ENCODE peak calls at places on chromosomes 3 and 15, in six cellular contexts. One of them, this sample, is unnamed.

GRCh38 chr3:177340243-177340830 is 143.1 kb upstream of the TBL1XR1 start:
- DNase-seq in prostate gland: no peak
- DNase-seq in IMR-90: no peak
- DNase-seq in OCI-LY7: no peak
- DNase-seq in stomach: no peak
- DNase-seq in neural progenitor cell: no peak
- DNase-seq in this sample: no peak

GRCh38 chr3:27721717-27722564 is at the start of gene EOMES:
- DNase-seq in neural progenitor cell: peak
- DNase-seq in stomach: peak
- DNase-seq in IMR-90: no peak
- DNase-seq in OCI-LY7: peak
- DNase-seq in prostate gland: no peak
- DNase-seq in this sample: no peak

GRCh38 chr15:87597346-87598052 is 659.0 kb downstream of the NTRK3 start:
- DNase-seq in neural progenitor cell: no peak
- DNase-seq in IMR-90: no peak
- DNase-seq in stomach: no peak
- DNase-seq in prostate gland: no peak
- DNase-seq in OCI-LY7: peak
- DNase-seq in this sample: no peak

GRCh38 chr3:135965506-135966348 is at the start of gene PPP2R3A:
- DNase-seq in stomach: peak
- DNase-seq in prostate gland: peak
- DNase-seq in IMR-90: peak
- DNase-seq in OCI-LY7: peak
- DNase-seq in neural progenitor cell: peak
- DNase-seq in this sample: peak

GRCh38 chr3:169777822-169778221 is 4.6 kb downstream of the MYNN start:
- DNase-seq in neural progenitor cell: no peak
- DNase-seq in stomach: no peak
- DNase-seq in prostate gland: no peak
- DNase-seq in IMR-90: no peak
- DNase-seq in OCI-LY7: no peak
- DNase-seq in this sample: no peak

GRCh38 chr3:164408356-164408755 is 669.9 kb downstream of the SI start:
- DNase-seq in stomach: no peak
- DNase-seq in OCI-LY7: no peak
- DNase-seq in prostate gland: no peak
- DNase-seq in neural progenitor cell: no peak
- DNase-seq in IMR-90: no peak
- DNase-seq in this sample: no peak

GRCh38 chr15:73677146-73677607 is 7.0 kb upstream of the CD276 start:
- DNase-seq in neural progenitor cell: peak
- DNase-seq in OCI-LY7: peak
- DNase-seq in prostate gland: peak
- DNase-seq in IMR-90: peak
- DNase-seq in stomach: peak
- DNase-seq in this sample: no peak

GRCh38 chr3:194632983-194633348 is 253 bp downstream of the TMEM44 start:
- DNase-seq in OCI-LY7: no peak
- DNase-seq in neural progenitor cell: no peak
- DNase-seq in stomach: no peak
- DNase-seq in prostate gland: no peak
- DNase-seq in IMR-90: no peak
- DNase-seq in this sample: no peak

GRCh38 chr3:43773273-43774104 is 82.8 kb downstream of the ABHD5 start:
- DNase-seq in IMR-90: peak
- DNase-seq in prostate gland: no peak
- DNase-seq in OCI-LY7: no peak
- DNase-seq in neural progenitor cell: peak
- DNase-seq in stomach: peak
- DNase-seq in this sample: no peak

GRCh38 chr15:75025102-75025501 is 1.7 kb downstream of the PPCDC start:
- DNase-seq in stomach: no peak
- DNase-seq in neural progenitor cell: no peak
- DNase-seq in prostate gland: no peak
- DNase-seq in OCI-LY7: peak
- DNase-seq in IMR-90: no peak
- DNase-seq in this sample: no peak

GRCh38 chr15:90990446-90990845 is 3.9 kb downstream of the PRC1 start:
- DNase-seq in stomach: no peak
- DNase-seq in prostate gland: no peak
- DNase-seq in OCI-LY7: no peak
- DNase-seq in IMR-90: no peak
- DNase-seq in neural progenitor cell: no peak
- DNase-seq in this sample: no peak

GRCh38 chr15:66564136-66565041 is 1.4 kb downstream of the LCTL start:
- DNase-seq in OCI-LY7: no peak
- DNase-seq in stomach: no peak
- DNase-seq in IMR-90: no peak
- DNase-seq in prostate gland: no peak
- DNase-seq in neural progenitor cell: no peak
- DNase-seq in this sample: no peak

GRCh38 chr3:156677120-156677479 is 2.7 kb downstream of the TIPARP start:
- DNase-seq in neural progenitor cell: no peak
- DNase-seq in OCI-LY7: no peak
- DNase-seq in IMR-90: no peak
- DNase-seq in prostate gland: no peak
- DNase-seq in stomach: no peak
- DNase-seq in this sample: no peak
- H3K4me3 ChIP-seq in neural progenitor cell: no peak
- H3K4me3 ChIP-seq in OCI-LY7: peak
- H3K4me3 ChIP-seq in IMR-90: peak
- H3K4me3 ChIP-seq in prostate gland: peak
- H3K4me3 ChIP-seq in stomach: no peak
- H3K4me3 ChIP-seq in this sample: no peak

DNA sequence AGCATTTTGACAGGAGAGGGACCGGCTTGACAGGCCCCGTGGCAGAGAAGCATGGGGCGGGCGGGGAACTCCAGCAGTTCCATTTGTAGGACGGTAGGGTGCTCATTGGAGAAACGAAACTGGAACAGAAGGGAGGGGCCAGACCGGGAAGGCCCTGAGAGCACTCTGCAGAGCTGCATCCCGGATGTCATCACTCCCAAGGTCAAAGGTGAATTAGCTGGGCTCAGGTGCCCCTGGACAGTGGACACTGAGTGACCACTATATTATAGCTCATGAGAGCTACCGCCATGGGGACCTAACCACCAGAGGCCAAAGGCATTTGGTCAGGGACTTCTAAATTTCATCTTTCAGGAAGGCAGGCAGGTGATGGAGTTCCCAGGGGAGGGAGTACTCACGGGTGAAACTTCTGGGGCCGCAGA is 7.3 kb downstream of the CSRNP1 start:
- DNase-seq in neural progenitor cell: no peak
- DNase-seq in stomach: no peak
- DNase-seq in IMR-90: no peak
- DNase-seq in prostate gland: no peak
- DNase-seq in OCI-LY7: no peak
- DNase-seq in this sample: no peak
- H3K4me3 ChIP-seq in neural progenitor cell: no peak
- H3K4me3 ChIP-seq in stomach: no peak
- H3K4me3 ChIP-seq in IMR-90: no peak
- H3K4me3 ChIP-seq in prostate gland: no peak
- H3K4me3 ChIP-seq in OCI-LY7: peak
- H3K4me3 ChIP-seq in this sample: no peak

DNA sequence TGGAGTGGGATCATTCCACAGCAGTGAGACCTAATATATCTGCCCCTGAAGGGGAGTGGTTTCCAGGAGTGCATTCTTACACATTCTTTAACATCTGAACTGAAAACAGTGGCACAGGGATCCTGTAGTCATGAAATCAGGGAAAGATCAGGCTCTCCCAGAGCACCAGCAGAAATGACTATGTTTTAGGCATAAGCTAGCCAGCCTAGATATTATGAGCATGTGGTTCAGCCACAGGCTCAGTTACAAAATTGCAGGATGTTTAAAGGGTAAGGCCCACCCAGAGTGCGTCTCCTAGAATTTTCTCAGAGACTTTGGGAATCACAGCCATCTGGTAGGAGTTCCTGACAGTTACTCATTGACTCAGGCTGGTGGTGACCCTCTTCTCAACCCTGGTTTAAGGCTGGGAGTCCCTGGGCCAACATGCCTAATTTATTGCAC is 20.9 kb downstream of the FSTL1 start:
- DNase-seq in neural progenitor cell: no peak
- DNase-seq in OCI-LY7: no peak
- DNase-seq in prostate gland: no peak
- DNase-seq in stomach: no peak
- DNase-seq in IMR-90: peak
- DNase-seq in this sample: no peak
- H3K4me3 ChIP-seq in neural progenitor cell: no peak
- H3K4me3 ChIP-seq in OCI-LY7: no peak
- H3K4me3 ChIP-seq in prostate gland: no peak
- H3K4me3 ChIP-seq in stomach: no peak
- H3K4me3 ChIP-seq in IMR-90: no peak
- H3K4me3 ChIP-seq in this sample: no peak

DNA sequence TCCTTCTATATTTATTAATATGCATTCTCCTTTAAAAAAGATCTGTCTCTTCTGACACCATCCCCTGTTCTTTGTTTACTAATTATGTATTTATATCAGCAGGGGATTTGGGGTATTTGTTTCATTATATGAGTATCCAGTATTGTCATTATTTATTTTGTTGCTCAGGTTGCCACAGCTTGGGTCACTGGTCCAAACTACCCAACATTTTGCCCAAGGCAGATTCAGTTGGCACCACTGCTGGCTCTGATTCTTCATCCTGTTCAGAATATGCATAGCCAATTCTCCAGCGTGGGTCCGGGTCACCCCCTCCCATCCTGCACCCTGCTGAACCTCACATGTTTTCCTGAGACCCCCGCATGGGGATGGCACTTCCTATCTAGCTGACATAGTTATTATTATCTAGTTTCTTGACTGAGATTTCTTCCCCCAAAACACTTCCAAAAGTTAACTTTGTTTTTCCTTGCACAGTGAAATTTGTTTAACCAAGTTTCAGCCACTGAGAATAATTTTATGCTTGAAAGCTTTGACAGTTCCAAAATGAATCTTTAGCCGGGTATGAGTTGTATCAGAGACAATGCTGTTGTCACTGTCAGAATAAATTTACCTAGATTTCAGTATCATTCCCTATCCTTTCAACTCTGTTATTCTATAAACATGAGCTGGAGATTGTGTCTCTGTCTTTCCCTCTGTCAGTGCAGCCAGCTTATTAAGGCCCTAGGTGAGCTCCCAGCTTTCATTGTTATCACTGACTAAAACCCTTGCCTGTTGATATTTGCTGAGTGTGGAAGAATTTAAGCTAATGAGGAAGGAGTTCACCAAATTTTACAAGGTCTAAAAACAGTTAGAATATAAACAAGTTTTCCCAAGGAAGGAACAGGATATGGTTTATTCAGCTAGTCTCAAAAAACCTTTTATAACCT is 70.3 kb downstream of the TGFBR2 start:
- DNase-seq in prostate gland: no peak
- DNase-seq in IMR-90: no peak
- DNase-seq in stomach: no peak
- DNase-seq in neural progenitor cell: no peak
- DNase-seq in OCI-LY7: no peak
- DNase-seq in this sample: no peak
- H3K4me3 ChIP-seq in prostate gland: no peak
- H3K4me3 ChIP-seq in IMR-90: no peak
- H3K4me3 ChIP-seq in stomach: no peak
- H3K4me3 ChIP-seq in neural progenitor cell: no peak
- H3K4me3 ChIP-seq in OCI-LY7: no peak
- H3K4me3 ChIP-seq in this sample: no peak

GRCh38 chr3:67048716-67049076 is 50.6 kb downstream of the KBTBD8 start:
- DNase-seq in prostate gland: no peak
- DNase-seq in neural progenitor cell: no peak
- DNase-seq in OCI-LY7: peak
- DNase-seq in IMR-90: no peak
- DNase-seq in stomach: no peak
- DNase-seq in this sample: no peak
- H3K4me3 ChIP-seq in prostate gland: no peak
- H3K4me3 ChIP-seq in neural progenitor cell: no peak
- H3K4me3 ChIP-seq in OCI-LY7: peak
- H3K4me3 ChIP-seq in IMR-90: no peak
- H3K4me3 ChIP-seq in stomach: no peak
- H3K4me3 ChIP-seq in this sample: no peak

This sample was measured in LNCaP clone FGC.